ENCODE peak calls at places on chromosomes 12 and 14, in eight cellular contexts. J, W, T, M, K, H, P and N are unnamed samples.

GRCh38 chr14:51069065-51069464 is 25.8 kb downstream of the TRIM9 start:
- DNase-seq in T (peak), J (no peak), P (peak), W (peak), M (no peak), H (peak), K (no peak), N (no peak)

GRCh38 chr14:70281938-70282337 is 77.5 kb downstream of the COX16 start:
- DNase-seq in H (no peak), P (no peak), K (no peak), M (no peak), W (no peak), J (no peak), T (no peak), N (no peak)

GRCh38 chr12:66859751-66860440 is 181.0 kb upstream of the GRIP1 start:
- DNase-seq in J (no peak), M (no peak), K (no peak), P (no peak), W (no peak), T (no peak), H (no peak), N (no peak)

GRCh38 chr12:94074216-94074969 is 74.0 kb upstream of the PLXNC1 start:
- DNase-seq in M (no peak), K (no peak), H (peak), J (no peak), P (peak), W (no peak), T (no peak), N (no peak)

GRCh38 chr14:67820428-67820881 is 876 bp downstream of the RAD51B start:
- DNase-seq in M (no peak), T (peak), H (peak), P (peak), W (no peak), J (no peak), K (peak), N (no peak)

GRCh38 chr14:44940944-44941343 is 20.8 kb downstream of the KLHL28 start:
- DNase-seq in M (no peak), H (no peak), J (no peak), T (no peak), K (no peak), P (no peak), W (no peak), N (no peak)

GRCh38 chr14:59028476-59029202 is 159.8 kb upstream of the DAAM1 start:
- DNase-seq in J (no peak), P (peak), M (peak), W (peak), T (peak), H (peak), K (peak), N (peak)

GRCh38 chr14:92161521-92161920 is 39.8 kb downstream of the CPSF2 start:
- DNase-seq in J (no peak), H (no peak), K (no peak), P (no peak), T (no peak), W (no peak), M (no peak), N (no peak)

GRCh38 chr12:24600559-24600958 is 348.3 kb downstream of the BCAT1 start:
- DNase-seq in W (no peak), H (no peak), J (no peak), T (no peak), M (no peak), K (peak), P (peak), N (no peak)

GRCh38 chr12:53049582-53050318 is at the start of gene TNS2:
- DNase-seq in P (peak), J (no peak), M (no peak), K (peak), H (peak), W (no peak), T (peak), N (no peak)

GRCh38 chr14:98173291-98173690 is 1098.7 kb downstream of the BCL11B start:
- DNase-seq in W (no peak), H (no peak), K (no peak), M (no peak), J (peak), T (no peak), P (no peak), N (no peak)

GRCh38 chr12:38053655-38054464 is 262.7 kb upstream of the ALG10B start:
- DNase-seq in P (no peak), K (no peak), W (no peak), H (no peak), T (peak), M (no peak), J (no peak), N (no peak)

GRCh38 chr14:64688028-64688427 is 16.2 kb upstream of the PLEKHG3 start:
- DNase-seq in H (no peak), M (no peak), T (no peak), J (no peak), K (no peak), W (no peak), P (no peak), N (no peak)

GRCh38 chr12:91133871-91134270 is 22.6 kb upstream of the LUM start:
- DNase-seq in T (no peak), K (peak), P (peak), M (peak), H (no peak), J (no peak), W (peak), N (peak)

GRCh38 chr12:108948369-108948768 is 68.5 kb downstream of the DAO start:
- DNase-seq in H (peak), W (no peak), P (no peak), J (no peak), M (no peak), K (no peak), T (no peak), N (no peak)

GRCh38 chr14:89163237-89163636 is 253.8 kb downstream of the FOXN3 start:
- DNase-seq in T (no peak), H (no peak), J (no peak), M (no peak), W (no peak), K (no peak), P (no peak), N (no peak)

GRCh38 chr14:53168786-53169185 is 15.7 kb upstream of the DDHD1 start:
- DNase-seq in H (no peak), M (no peak), P (no peak), J (no peak), T (no peak), K (no peak), W (no peak), N (no peak)

GRCh38 chr12:43291516-43291915 is 260.5 kb downstream of the ADAMTS20 start:
- DNase-seq in J (no peak), H (no peak), P (peak), K (peak), T (no peak), W (peak), M (peak), N (no peak)

GRCh38 chr12:92827836-92828431 is 101.2 kb downstream of the EEA1 start:
- DNase-seq in T (peak), H (no peak), W (peak), J (peak), K (peak), M (no peak), P (peak), N (no peak)

GRCh38 chr12:94427520-94428381 is 31.9 kb downstream of the CEP83 start:
- DNase-seq in J (no peak), K (peak), W (peak), T (no peak), M (peak), P (peak), H (no peak), N (peak)

GRCh38 chr12:31118831-31119530 is 45.3 kb downstream of the DDX11 start:
- DNase-seq in J (no peak), P (no peak), W (no peak), M (no peak), T (peak), K (no peak), H (peak), N (no peak)

GRCh38 chr14:67240168-67240932 is 885 bp upstream of the PALS1 start:
- DNase-seq in T (peak), M (no peak), W (peak), P (peak), K (peak), H (no peak), J (peak), N (no peak)

GRCh38 chr12:106736051-106736957 is 38.2 kb upstream of the RIC8B start:
- DNase-seq in P (no peak), K (no peak), M (no peak), H (no peak), T (peak), W (no peak), J (no peak), N (no peak)
- TF ChIP-seq CTCF in P (no peak), K (no peak), M (no peak), H (no peak), T (no peak), W (no peak), J (no peak), N (no peak)

GRCh38 chr12:96208801-96209534 is 14.8 kb downstream of the ELK3 start:
- DNase-seq in T (no peak), J (no peak), W (no peak), H (no peak), K (peak), M (no peak), P (no peak), N (no peak)
- TF ChIP-seq CTCF in T (no peak), J (no peak), W (peak), H (no peak), K (peak), M (peak), P (no peak), N (no peak)

GRCh38 chr14:36479344-36479743 is 40.7 kb downstream of the NKX2-1 start:
- DNase-seq in J (no peak), M (no peak), K (no peak), P (no peak), H (no peak), T (no peak), W (no peak), N (no peak)

GRCh38 chr14:36477266-36477665 is 42.8 kb downstream of the NKX2-1 start:
- DNase-seq in T (no peak), W (no peak), M (no peak), K (no peak), J (no peak), P (no peak), H (no peak), N (no peak)

GRCh38 chr14:36474593-36474992 is 45.4 kb downstream of the NKX2-1 start:
- DNase-seq in K (no peak), W (no peak), P (no peak), T (no peak), J (no peak), M (no peak), H (no peak), N (no peak)

DNA sequence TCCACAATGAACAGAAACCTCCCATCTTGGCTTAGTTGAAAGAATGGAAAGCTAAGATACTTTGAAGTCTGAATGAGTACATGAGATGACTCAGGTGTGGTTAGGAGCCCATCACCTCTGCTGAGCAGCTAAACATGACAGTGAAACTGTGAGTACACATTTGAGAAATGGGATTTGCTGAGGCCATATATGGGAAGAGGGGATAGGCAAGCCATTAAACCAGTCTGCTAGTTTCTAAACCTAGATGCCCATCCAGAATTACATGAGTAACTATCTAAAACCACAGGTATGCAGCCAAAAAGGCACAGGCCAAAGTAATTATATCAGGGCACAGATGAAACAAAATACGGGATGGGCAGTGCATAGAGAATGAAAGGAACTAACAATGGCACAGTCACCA is 41.2 kb downstream of the NKX2-1 start:
- DNase-seq in K (no peak), W (no peak), J (no peak), H (no peak), P (peak), T (no peak), M (no peak), N (no peak)
- TF ChIP-seq CTCF in K (no peak), W (no peak), J (no peak), H (no peak), P (no peak), T (no peak), M (no peak), N (no peak)

GRCh38 chr12:64451687-64452558 is at the start of gene TBK1:
- DNase-seq in W (peak), K (peak), H (peak), M (peak), T (peak), J (peak), P (peak), N (no peak)
- TF ChIP-seq CTCF in W (no peak), K (no peak), H (no peak), M (no peak), T (no peak), J (no peak), P (no peak), N (no peak)

GRCh38 chr12:60106207-60106606 is 510.4 kb downstream of the SLC16A7 start:
- DNase-seq in W (peak), M (no peak), J (no peak), T (peak), H (peak), K (peak), P (peak), N (no peak)
- TF ChIP-seq CTCF in W (peak), M (peak), J (no peak), T (peak), H (no peak), K (peak), P (peak), N (peak)

GRCh38 chr14:54396493-54397335 is at the start of gene CDKN3:
- DNase-seq in P (peak), M (peak), H (peak), J (peak), K (peak), W (peak), T (peak), N (peak)
- TF ChIP-seq CTCF in P (peak), M (peak), H (no peak), J (no peak), K (peak), W (peak), T (no peak), N (peak)

GRCh38 chr14:103562385-103563088 is at the start of the genes BAG5 and COA8:
- DNase-seq in J (peak), M (no peak), T (peak), H (peak), W (peak), K (peak), P (peak), N (no peak)
- TF ChIP-seq CTCF in J (no peak), M (no peak), T (no peak), H (no peak), W (no peak), K (no peak), P (no peak), N (no peak)

DNA sequence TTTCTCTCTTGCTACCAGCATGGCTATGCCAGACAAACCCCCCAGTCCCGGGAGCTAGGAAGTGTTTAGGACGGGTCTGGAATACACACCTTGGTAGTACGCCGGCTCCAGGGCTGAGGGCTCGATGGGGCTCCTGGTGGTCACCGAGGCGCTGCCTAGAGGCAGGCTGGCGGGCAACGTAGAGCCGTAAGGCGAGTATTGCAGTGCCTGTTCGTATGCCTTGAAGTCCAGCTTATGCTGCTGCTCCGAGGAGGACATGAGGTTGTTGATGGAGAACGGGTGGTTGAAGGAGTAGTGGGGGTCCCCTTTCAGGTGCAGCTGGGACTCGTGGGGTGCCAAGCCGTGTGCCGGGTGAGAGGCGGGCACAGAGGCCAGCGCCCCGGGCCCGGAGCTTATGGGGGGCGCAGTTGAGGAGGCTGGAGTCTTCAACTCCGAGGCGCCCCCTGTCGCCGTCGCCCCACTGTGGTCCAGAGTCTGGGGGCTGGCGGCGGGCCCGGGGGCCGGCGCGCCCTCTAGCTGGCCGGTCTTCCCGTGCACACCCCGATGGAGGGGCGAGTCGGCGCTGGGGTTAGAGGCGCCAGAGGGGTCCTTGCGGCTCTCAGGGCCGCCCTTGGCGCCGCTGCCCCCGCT is 3.6 kb downstream of the FOXA1 start:
- DNase-seq in W (no peak), K (no peak), T (peak), M (no peak), H (peak), J (no peak), P (no peak), N (no peak)
- TF ChIP-seq CTCF in W (peak), K (no peak), T (peak), M (no peak), H (no peak), J (no peak), P (no peak), N (no peak)

GRCh38 chr14:74299061-74299545 is 3.6 kb downstream of the ABCD4 start:
- DNase-seq in M (no peak), K (peak), H (no peak), T (no peak), J (no peak), P (peak), W (peak), N (no peak)
- TF ChIP-seq CTCF in M (no peak), K (no peak), H (no peak), T (no peak), J (no peak), P (no peak), W (no peak), N (no peak)